ENCODE peak calls at places on chromosome 11, in nine cellular contexts. N, X, H, V, C, J, K, A and S are unnamed samples.

GRCh38 chr11:1757861-1758610 is 5.7 kb downstream of the CTSD start:
- DNase-seq in N (peak), X (no peak), H (no peak), V (no peak), C (no peak), J (no peak), K (no peak), A (no peak), S (peak)

GRCh38 chr11:64356498-64357411 is 2.2 kb upstream of the RPS6KA4 start:
- DNase-seq in N (no peak), X (peak), H (no peak), V (no peak), C (no peak), J (no peak), K (peak), A (peak), S (no peak)

GRCh38 chr11:107769189-107769588 is 57.3 kb upstream of the SLN start:
- DNase-seq in N (no peak), X (no peak), H (no peak), V (no peak), C (no peak), J (no peak), K (no peak), A (no peak), S (no peak)

GRCh38 chr11:72483412-72484186 is 49.3 kb upstream of the CLPB start:
- DNase-seq in N (peak), X (no peak), H (no peak), V (peak), C (no peak), J (no peak), K (peak), A (no peak), S (peak)

GRCh38 chr11:128634395-128634794 is 47.0 kb upstream of the ETS1 start:
- DNase-seq in N (no peak), X (no peak), H (no peak), V (no peak), C (no peak), J (no peak), K (no peak), A (no peak), S (no peak)

GRCh38 chr11:74689666-74690065 is 41.6 kb downstream of the CHRDL2 start:
- DNase-seq in N (no peak), X (no peak), H (no peak), V (no peak), C (no peak), J (no peak), K (no peak), A (no peak), S (no peak)

GRCh38 chr11:60831501-60832079 is 10.3 kb upstream of the CCDC86 start:
- DNase-seq in N (no peak), X (no peak), H (no peak), V (no peak), C (no peak), J (peak), K (no peak), A (no peak), S (no peak)

GRCh38 chr11:118918128-118918685 is 7.5 kb downstream of the BCL9L start:
- DNase-seq in N (peak), X (peak), H (no peak), V (peak), C (no peak), J (peak), K (no peak), A (peak), S (no peak)

GRCh38 chr11:34395916-34396555 is 38.2 kb upstream of the ABTB2 start:
- DNase-seq in N (no peak), X (no peak), H (no peak), V (no peak), C (no peak), J (no peak), K (no peak), A (no peak), S (no peak)

GRCh38 chr11:118699508-118700220 is 20.2 kb upstream of the TREH start:
- DNase-seq in N (no peak), X (no peak), H (peak), V (no peak), C (no peak), J (no peak), K (no peak), A (no peak), S (peak)